ENCODE peak calls at places on chromosomes 13 and 19, in four cellular contexts. One of them, this sample, is unnamed.

GRCh38 chr19:41434450-41434849 is 5.3 kb downstream of the DMAC2 start:
- DNase-seq in cardiac muscle cell: no peak
- DNase-seq in fibroblast of lung: no peak
- DNase-seq in psoas muscle: no peak
- DNase-seq in this sample: no peak

GRCh38 chr19:35644206-35644986 is 2.9 kb downstream of the ETV2 start:
- DNase-seq in cardiac muscle cell: peak
- DNase-seq in fibroblast of lung: peak
- DNase-seq in psoas muscle: peak
- DNase-seq in this sample: peak

GRCh38 chr19:15101479-15102082 is 5.6 kb upstream of the SYDE1 start:
- DNase-seq in cardiac muscle cell: peak
- DNase-seq in fibroblast of lung: peak
- DNase-seq in psoas muscle: no peak
- DNase-seq in this sample: peak

GRCh38 chr13:110676511-110677204 is 29.3 kb downstream of the CARS2 start:
- DNase-seq in cardiac muscle cell: no peak
- DNase-seq in fibroblast of lung: no peak
- DNase-seq in psoas muscle: no peak
- DNase-seq in this sample: peak

GRCh38 chr13:42883771-42884170 is 102.4 kb downstream of the FAM216B start:
- DNase-seq in cardiac muscle cell: peak
- DNase-seq in fibroblast of lung: peak
- DNase-seq in psoas muscle: no peak
- DNase-seq in this sample: peak

GRCh38 chr19:40716031-40716654 is 543 bp downstream of the COQ8B start:
- DNase-seq in cardiac muscle cell: no peak
- DNase-seq in fibroblast of lung: no peak
- DNase-seq in psoas muscle: peak
- DNase-seq in this sample: peak

GRCh38 chr13:26867451-26868067 is 107.0 kb upstream of the GPR12 start:
- DNase-seq in cardiac muscle cell: peak
- DNase-seq in fibroblast of lung: peak
- DNase-seq in psoas muscle: no peak
- DNase-seq in this sample: peak

GRCh38 chr19:49679832-49680472 is 2.9 kb downstream of the PRMT1 start:
- DNase-seq in cardiac muscle cell: no peak
- DNase-seq in fibroblast of lung: no peak
- DNase-seq in psoas muscle: no peak
- DNase-seq in this sample: no peak

GRCh38 chr13:77833331-77833863 is 85.2 kb downstream of the EDNRB start:
- DNase-seq in cardiac muscle cell: no peak
- DNase-seq in fibroblast of lung: peak
- DNase-seq in psoas muscle: no peak
- DNase-seq in this sample: peak

GRCh38 chr19:35785087-35785627 is 9.8 kb downstream of the ARHGAP33 start:
- DNase-seq in cardiac muscle cell: no peak
- DNase-seq in fibroblast of lung: no peak
- DNase-seq in psoas muscle: no peak
- DNase-seq in this sample: no peak

GRCh38 chr19:7292950-7293794 is 1.0 kb downstream of the INSR start:
- DNase-seq in cardiac muscle cell: peak
- DNase-seq in fibroblast of lung: no peak
- DNase-seq in psoas muscle: peak
- DNase-seq in this sample: peak

GRCh38 chr13:77001963-77002587 is 10.2 kb downstream of the CLN5 start:
- DNase-seq in cardiac muscle cell: no peak
- DNase-seq in fibroblast of lung: peak
- DNase-seq in psoas muscle: no peak
- DNase-seq in this sample: no peak

GRCh38 chr19:53037101-53038097 is 7.1 kb upstream of the ERVV-2 start:
- DNase-seq in cardiac muscle cell: peak
- DNase-seq in fibroblast of lung: peak
- DNase-seq in psoas muscle: no peak
- DNase-seq in this sample: peak

GRCh38 chr13:60572855-60573254 is 175.8 kb downstream of the TDRD3 start:
- DNase-seq in cardiac muscle cell: peak
- DNase-seq in fibroblast of lung: no peak
- DNase-seq in psoas muscle: no peak
- DNase-seq in this sample: no peak

GRCh38 chr19:20182232-20182785 is 15.3 kb downstream of the ZNF486 start:
- DNase-seq in cardiac muscle cell: no peak
- DNase-seq in fibroblast of lung: no peak
- DNase-seq in psoas muscle: no peak
- DNase-seq in this sample: no peak

GRCh38 chr19:18477974-18478373 is 40.0 kb upstream of the ISYNA1 start:
- DNase-seq in cardiac muscle cell: no peak
- DNase-seq in fibroblast of lung: no peak
- DNase-seq in psoas muscle: no peak
- DNase-seq in this sample: no peak

GRCh38 chr13:100533588-100534041 is 55.0 kb downstream of the GGACT start:
- DNase-seq in cardiac muscle cell: no peak
- DNase-seq in fibroblast of lung: no peak
- DNase-seq in psoas muscle: no peak
- DNase-seq in this sample: no peak

GRCh38 chr19:28990522-28990921 is 222.4 kb downstream of the UQCRFS1 start:
- DNase-seq in cardiac muscle cell: no peak
- DNase-seq in fibroblast of lung: no peak
- DNase-seq in psoas muscle: no peak
- DNase-seq in this sample: no peak

GRCh38 chr19:53992815-53993214 is 1.4 kb downstream of the CACNG6 start:
- DNase-seq in cardiac muscle cell: no peak
- DNase-seq in fibroblast of lung: no peak
- DNase-seq in psoas muscle: no peak
- DNase-seq in this sample: no peak

DNA sequence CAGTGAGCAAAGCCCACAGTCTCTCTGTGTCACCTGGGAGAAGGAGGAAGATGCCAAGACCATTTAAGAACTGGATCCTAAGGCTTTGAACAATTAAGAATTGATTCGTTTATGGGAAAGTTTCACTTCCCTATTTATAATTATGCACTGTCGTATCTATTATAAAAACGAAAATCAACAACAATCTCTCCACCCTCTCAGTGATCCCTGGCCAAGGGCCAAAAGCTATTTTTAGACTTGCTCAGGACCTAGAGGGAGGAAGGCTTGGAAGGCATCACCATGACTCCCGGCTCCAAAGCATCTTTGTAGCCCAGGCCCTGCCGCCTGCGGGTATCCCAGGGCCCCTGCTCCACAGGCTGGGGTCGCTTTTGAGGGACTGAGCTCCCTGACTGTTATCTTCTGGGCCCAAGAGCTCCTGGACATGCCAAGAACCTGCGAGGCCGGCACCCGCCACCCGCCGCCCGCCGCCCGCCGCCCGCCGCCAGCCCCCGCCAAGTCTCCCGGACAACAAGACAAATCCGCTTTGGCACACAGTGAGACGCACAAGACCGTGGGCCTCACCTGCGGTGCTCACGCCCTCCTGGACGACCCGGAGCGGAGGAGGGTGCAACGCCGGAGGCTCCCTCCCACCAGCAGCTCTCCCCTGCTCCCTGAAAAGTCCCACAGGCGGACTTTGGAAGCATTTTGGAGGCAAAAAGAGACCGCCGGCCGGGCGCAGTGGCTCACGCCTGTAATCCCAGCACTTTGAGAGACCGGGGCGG is 1.2 kb downstream of the RHPN2 start:
- DNase-seq in cardiac muscle cell: peak
- DNase-seq in fibroblast of lung: peak
- DNase-seq in psoas muscle: no peak
- DNase-seq in this sample: peak
- H3K4me3 ChIP-seq in cardiac muscle cell: peak
- H3K4me3 ChIP-seq in fibroblast of lung: peak
- H3K4me3 ChIP-seq in psoas muscle: peak
- H3K4me3 ChIP-seq in this sample: no peak

GRCh38 chr13:106343831-106344230 is 191.6 kb downstream of the EFNB2 start:
- DNase-seq in cardiac muscle cell: no peak
- DNase-seq in fibroblast of lung: no peak
- DNase-seq in psoas muscle: no peak
- DNase-seq in this sample: no peak
- H3K4me3 ChIP-seq in cardiac muscle cell: no peak
- H3K4me3 ChIP-seq in fibroblast of lung: peak
- H3K4me3 ChIP-seq in psoas muscle: no peak
- H3K4me3 ChIP-seq in this sample: no peak

GRCh38 chr13:45242070-45242469 is 41.2 kb upstream of the KCTD4 start:
- DNase-seq in cardiac muscle cell: peak
- DNase-seq in fibroblast of lung: peak
- DNase-seq in psoas muscle: no peak
- DNase-seq in this sample: peak
- H3K4me3 ChIP-seq in cardiac muscle cell: no peak
- H3K4me3 ChIP-seq in fibroblast of lung: no peak
- H3K4me3 ChIP-seq in psoas muscle: peak
- H3K4me3 ChIP-seq in this sample: no peak

DNA sequence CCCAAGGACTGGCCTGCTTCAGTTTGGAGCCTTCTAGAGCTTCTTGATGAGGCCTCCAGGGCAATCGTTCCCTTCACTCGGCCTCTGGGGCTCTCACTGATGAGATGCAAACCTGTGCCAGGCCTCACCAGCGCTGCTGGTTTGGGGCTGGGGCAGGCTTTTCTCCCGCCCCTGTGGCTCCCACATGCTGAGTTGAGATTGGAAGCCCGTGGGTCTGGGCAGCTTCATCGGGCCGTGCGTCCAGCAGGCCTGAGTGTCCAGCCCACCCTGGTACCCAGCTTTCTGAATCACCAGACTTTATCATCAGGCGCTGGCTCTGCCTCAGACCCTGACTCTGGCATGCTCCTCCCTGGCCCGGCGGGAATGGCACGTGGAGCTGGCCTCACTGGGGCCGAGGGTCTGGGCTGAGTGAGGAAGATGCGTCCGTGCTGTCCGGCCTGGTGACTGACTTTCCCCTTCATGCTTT is 4.3 kb downstream of the CALM3 start:
- DNase-seq in cardiac muscle cell: no peak
- DNase-seq in fibroblast of lung: no peak
- DNase-seq in psoas muscle: no peak
- DNase-seq in this sample: no peak
- H3K4me3 ChIP-seq in cardiac muscle cell: no peak
- H3K4me3 ChIP-seq in fibroblast of lung: no peak
- H3K4me3 ChIP-seq in psoas muscle: peak
- H3K4me3 ChIP-seq in this sample: no peak

GRCh38 chr19:11195169-11195568 is 2.2 kb downstream of the KANK2 start:
- DNase-seq in cardiac muscle cell: no peak
- DNase-seq in fibroblast of lung: peak
- DNase-seq in psoas muscle: no peak
- DNase-seq in this sample: no peak

GRCh38 chr19:11194657-11195056 is 2.7 kb downstream of the KANK2 start:
- DNase-seq in cardiac muscle cell: no peak
- DNase-seq in fibroblast of lung: peak
- DNase-seq in psoas muscle: no peak
- DNase-seq in this sample: no peak

GRCh38 chr19:11194173-11194572 is 3.2 kb downstream of the KANK2 start:
- DNase-seq in cardiac muscle cell: no peak
- DNase-seq in fibroblast of lung: no peak
- DNase-seq in psoas muscle: no peak
- DNase-seq in this sample: no peak

GRCh38 chr19:11196406-11197287 is 698 bp downstream of the KANK2 start:
- DNase-seq in cardiac muscle cell: peak
- DNase-seq in fibroblast of lung: peak
- DNase-seq in psoas muscle: peak
- DNase-seq in this sample: no peak

GRCh38 chr19:11195681-11196080 is 1.7 kb downstream of the KANK2 start:
- DNase-seq in cardiac muscle cell: no peak
- DNase-seq in fibroblast of lung: no peak
- DNase-seq in psoas muscle: no peak
- DNase-seq in this sample: no peak
- H3K4me3 ChIP-seq in cardiac muscle cell: no peak
- H3K4me3 ChIP-seq in fibroblast of lung: peak
- H3K4me3 ChIP-seq in psoas muscle: peak
- H3K4me3 ChIP-seq in this sample: peak

DNA sequence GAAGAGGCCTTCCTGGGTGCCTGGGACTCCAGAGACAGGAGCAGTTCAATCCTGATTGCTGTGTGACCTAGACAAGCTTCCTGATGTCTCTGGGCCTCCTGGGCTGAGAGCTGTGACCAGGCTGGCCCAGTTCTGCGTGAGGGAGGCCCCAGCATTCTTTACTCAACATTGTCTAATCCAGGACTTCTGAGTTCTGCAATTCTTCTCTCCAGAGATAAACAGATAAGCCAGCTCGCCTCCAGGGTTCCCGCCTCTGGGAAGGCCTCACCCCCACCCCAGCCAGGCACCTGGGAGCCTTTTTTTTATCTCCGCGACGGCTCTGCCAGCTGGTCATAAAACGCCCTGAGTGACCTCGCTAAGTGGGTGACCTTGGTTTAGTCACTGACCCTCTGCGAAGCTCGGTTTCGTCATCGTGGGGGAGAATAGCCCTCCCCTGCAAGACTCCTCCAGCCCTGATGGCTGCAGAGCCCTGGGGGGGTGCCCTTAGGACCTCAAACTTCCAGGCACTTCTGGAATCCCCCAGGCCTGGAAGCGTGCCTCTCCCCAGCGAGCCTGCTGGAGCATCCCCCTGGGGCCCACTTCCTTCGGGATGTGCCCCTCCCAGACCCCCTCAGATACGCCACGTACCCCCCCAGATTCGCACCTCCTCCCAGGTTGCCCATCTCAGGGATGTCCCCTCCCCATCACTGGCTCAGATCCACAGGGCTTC is 1.9 kb downstream of the SULT2B1 start:
- DNase-seq in cardiac muscle cell: peak
- DNase-seq in fibroblast of lung: peak
- DNase-seq in psoas muscle: peak
- DNase-seq in this sample: peak
- H3K4me3 ChIP-seq in cardiac muscle cell: no peak
- H3K4me3 ChIP-seq in fibroblast of lung: no peak
- H3K4me3 ChIP-seq in psoas muscle: no peak
- H3K4me3 ChIP-seq in this sample: no peak

DNA sequence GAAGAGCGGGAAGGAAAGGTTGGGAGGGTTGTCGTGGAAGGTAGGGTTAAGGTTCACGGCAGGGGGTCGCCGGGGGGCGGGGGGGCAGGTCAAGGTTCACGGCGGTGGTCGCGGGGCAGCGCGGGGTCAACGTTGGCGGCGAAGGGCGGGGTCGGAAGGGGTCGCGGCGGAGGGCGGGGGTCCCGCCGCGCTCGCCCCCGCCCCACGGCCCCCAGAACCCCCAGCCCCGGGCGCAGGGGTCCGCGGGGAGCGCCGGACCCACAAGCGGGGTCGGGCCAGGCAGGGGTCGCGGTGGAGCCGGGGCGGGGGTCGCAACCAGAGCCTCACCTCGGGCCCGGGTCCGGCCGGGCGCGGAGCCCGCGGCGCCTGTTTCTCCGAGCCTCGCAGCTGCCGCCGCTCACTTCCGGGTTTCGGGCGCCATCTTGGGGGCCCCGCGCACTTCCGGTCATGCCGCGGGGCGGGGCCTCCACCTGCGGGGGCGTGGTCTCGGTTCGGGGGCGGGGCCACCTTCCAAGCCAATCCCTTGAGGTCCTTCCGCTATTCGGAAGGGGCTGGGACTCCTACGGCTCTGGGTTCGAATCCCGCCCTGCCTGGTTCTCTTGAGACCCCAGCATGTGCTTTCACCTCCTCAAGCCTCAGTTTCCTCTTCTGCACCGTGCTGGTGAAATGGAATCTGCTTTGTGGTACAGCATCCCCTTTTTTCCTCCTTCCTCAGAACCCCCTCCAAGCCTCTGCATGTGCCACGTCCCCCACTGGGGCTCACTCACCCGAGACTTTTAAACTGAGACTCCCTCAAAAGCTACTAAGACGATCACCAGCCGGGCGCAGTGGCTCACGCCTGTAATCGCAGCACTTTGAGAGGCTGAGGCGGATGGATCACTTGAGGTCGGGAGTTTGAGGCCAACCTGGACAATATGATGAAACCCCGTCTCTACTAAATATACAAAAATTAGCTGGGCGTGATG is at the start of gene SBNO2:
- DNase-seq in cardiac muscle cell: peak
- DNase-seq in fibroblast of lung: peak
- DNase-seq in psoas muscle: peak
- DNase-seq in this sample: peak
- H3K4me3 ChIP-seq in cardiac muscle cell: peak
- H3K4me3 ChIP-seq in fibroblast of lung: peak
- H3K4me3 ChIP-seq in psoas muscle: peak
- H3K4me3 ChIP-seq in this sample: peak

This sample was measured in adrenal gland.